ENCODE peak calls at places on chromosomes 13 and 19, in four cellular contexts. U, C, A and F are unnamed samples.
A peak's percentile ranks its signal among the peaks of the same experiment; 100 is the strongest.

GRCh38 chr19:29881386-29881785 is 60.7 kb upstream of the URI1 start:
- DNase-seq in U (peak; percentile 17), C (no peak), A (no peak), F (no peak)

GRCh38 chr13:22235285-22235949 is 564.5 kb downstream of the FGF9 start:
- DNase-seq in U (no peak), C (no peak), A (no peak), F (no peak)

GRCh38 chr13:19680751-19681150 is 47.3 kb downstream of the MPHOSPH8 start:
- DNase-seq in U (no peak), C (no peak), A (no peak), F (no peak)

GRCh38 chr13:46475586-46475991 is 77.4 kb upstream of the LRCH1 start:
- DNase-seq in U (no peak), C (no peak), A (no peak), F (no peak)

GRCh38 chr19:42850981-42851717 is 28.4 kb downstream of the PSG1 start:
- DNase-seq in U (peak; percentile 79), C (no peak), A (no peak), F (no peak)

GRCh38 chr19:58569191-58569942 is 3.8 kb downstream of the MZF1 start:
- DNase-seq in U (peak; percentile 50), C (peak; percentile 2), A (no peak), F (no peak)

GRCh38 chr19:1453525-1454371 is 3.8 kb downstream of the APC2 start:
- DNase-seq in U (no peak), C (no peak), A (no peak), F (no peak)

GRCh38 chr19:55913643-55914268 is 18.4 kb downstream of the NLRP13 start:
- DNase-seq in U (no peak), C (no peak), A (no peak), F (no peak)

GRCh38 chr19:1315470-1316166 is 29.9 kb downstream of the EFNA2 start:
- DNase-seq in U (no peak), C (peak; percentile 31), A (peak; percentile 46), F (peak; percentile 33)

DNA sequence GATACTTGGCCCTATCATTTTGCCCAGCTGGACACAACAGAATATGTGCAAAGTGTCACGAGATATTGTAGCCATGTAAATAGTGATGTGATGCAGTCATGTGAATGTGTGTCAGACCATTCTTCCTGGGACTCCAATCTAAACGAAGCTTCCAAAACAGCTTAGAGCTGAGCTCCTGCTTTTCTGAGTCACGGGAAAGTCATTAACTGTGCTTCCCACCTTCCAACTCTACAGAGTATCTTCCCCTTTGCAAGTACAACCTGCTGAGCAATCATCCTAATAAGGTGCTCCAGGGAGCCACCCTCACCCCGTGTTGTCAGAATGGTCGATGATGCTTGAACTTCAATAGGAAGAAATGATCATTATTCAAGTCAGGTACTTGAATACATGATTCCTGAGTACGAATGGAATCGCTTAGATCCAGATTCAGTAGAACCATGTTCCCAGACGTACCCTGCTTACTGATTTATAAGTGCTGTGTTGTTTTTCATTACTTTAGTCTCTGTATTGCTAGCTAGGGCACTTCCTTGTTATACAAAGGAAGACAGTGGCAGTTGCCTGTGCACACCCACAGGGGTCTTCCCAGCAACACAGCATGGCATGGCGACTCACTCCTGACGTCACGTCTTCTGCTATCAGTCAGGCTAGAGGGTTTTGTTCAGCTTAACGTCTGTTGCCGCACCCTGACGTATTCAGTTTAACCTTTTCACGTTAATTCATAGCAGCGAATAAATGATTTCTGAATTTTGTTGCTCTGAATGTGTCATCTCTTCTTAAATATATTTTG is 294.9 kb downstream of the MYO16 start:
- DNase-seq in U (no peak), C (no peak), A (no peak), F (no peak)
- TF ChIP-seq CTCF in U (no peak), C (no peak), A (no peak), F (no peak)

DNA sequence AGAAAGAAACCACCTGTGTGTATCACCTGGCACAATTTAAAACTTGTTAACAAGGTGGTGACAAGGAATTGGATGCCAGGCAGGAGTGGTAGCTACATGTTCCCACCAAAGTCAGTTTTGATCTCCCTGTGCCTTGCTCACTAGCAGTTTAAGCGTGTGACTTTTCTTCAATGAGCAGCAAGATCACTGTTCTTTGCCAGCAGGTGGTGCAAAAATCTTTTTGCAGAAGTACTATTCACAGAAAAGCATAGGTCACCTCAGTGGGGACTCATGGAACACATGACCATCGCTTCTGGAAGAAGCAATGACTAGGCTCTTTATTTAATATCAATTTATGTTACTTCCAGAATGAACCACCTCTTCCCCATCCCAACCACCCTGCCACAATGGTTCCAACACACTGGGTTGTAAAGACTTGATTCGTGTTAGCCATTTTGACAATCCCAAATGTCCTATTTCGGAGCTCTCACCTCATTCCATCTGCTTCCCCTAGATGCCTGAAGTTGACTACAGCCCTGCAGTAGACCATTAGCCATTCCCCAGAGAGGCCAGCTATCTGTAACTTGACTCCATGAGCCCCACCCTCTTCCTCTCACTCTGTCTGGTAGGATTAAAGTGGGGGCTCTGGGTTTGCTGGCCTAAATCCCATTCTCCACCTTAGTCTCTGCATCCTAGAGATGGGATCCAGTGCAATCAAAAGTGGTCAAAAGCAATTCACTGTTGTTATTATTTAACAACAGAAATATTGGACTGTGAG is 59.1 kb upstream of the TNFRSF19 start:
- DNase-seq in U (no peak), C (no peak), A (peak; percentile 9), F (no peak)
- TF ChIP-seq CTCF in U (no peak), C (no peak), A (no peak), F (peak; percentile 38)

GRCh38 chr19:38441660-38442348 is 8.3 kb downstream of the RYR1 start:
- DNase-seq in U (no peak), C (no peak), A (peak; percentile 33), F (no peak)
- TF ChIP-seq CTCF in U (no peak), C (no peak), A (no peak), F (peak; percentile 16)

DNA sequence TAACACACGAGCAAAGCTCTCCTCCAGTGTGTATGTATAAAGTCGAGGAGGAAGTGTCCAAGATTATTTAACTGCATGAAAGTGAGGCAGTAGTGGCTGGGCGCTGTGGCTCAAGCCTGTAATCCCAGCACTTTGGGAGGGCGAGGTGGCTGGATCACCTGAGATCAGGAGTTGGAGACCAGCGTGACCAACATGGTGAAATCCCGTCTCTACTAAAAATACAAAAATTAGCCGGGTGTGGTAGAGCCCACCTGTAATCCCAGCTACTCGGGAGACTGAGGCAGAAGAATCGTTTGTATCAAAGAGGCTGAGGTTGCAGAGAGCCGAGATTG is 1.2 kb upstream of the ZNF20 start:
- DNase-seq in U (no peak), C (no peak), A (no peak), F (no peak)
- TF ChIP-seq CTCF in U (no peak), C (peak; percentile 38), A (peak; percentile 47), F (no peak)

GRCh38 chr13:40153516-40153915 is 498.1 kb downstream of the COG6 start:
- DNase-seq in U (no peak), C (no peak), A (no peak), F (no peak)

GRCh38 chr13:40149611-40150283 is 494.3 kb downstream of the COG6 start:
- DNase-seq in U (peak; percentile 79), C (no peak), A (no peak), F (no peak)

GRCh38 chr13:40152904-40153303 is 497.4 kb downstream of the COG6 start:
- DNase-seq in U (no peak), C (no peak), A (no peak), F (no peak)

GRCh38 chr13:40155176-40155575 is 499.7 kb downstream of the COG6 start:
- DNase-seq in U (no peak), C (no peak), A (no peak), F (no peak)

GRCh38 chr13:40152145-40152544 is 496.7 kb downstream of the COG6 start:
- DNase-seq in U (no peak), C (no peak), A (no peak), F (no peak)
- TF ChIP-seq CTCF in U (no peak), C (no peak), A (no peak), F (no peak)

GRCh38 chr19:12035220-12036172 is at the start of gene ZNF433:
- DNase-seq in U (peak; percentile 96), C (peak; percentile 58), A (peak; percentile 3), F (peak; percentile 98)
- TF ChIP-seq CTCF in U (no peak), C (no peak), A (no peak), F (peak; percentile 10)

DNA sequence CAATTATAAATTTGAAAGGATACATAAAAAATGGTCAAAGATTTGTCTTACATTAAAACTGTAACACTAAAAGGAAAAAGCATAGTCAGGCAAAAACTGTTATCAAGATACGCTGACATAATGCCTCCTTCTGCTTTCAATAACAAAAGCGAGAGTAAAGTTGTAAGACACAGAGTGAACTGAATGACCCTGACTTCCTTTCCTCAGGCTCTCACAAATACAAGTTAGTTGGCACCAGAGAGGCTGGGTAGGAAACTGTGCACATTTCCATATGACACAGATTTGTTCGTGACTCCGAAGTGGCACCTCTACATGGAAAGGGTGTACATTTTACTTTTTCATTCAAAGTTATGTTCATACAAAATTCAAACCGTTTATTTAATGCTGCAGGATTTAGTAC is 15.4 kb downstream of the FGF14 start:
- DNase-seq in U (no peak), C (no peak), A (no peak), F (no peak)
- TF ChIP-seq CTCF in U (no peak), C (no peak), A (no peak), F (no peak)

DNA sequence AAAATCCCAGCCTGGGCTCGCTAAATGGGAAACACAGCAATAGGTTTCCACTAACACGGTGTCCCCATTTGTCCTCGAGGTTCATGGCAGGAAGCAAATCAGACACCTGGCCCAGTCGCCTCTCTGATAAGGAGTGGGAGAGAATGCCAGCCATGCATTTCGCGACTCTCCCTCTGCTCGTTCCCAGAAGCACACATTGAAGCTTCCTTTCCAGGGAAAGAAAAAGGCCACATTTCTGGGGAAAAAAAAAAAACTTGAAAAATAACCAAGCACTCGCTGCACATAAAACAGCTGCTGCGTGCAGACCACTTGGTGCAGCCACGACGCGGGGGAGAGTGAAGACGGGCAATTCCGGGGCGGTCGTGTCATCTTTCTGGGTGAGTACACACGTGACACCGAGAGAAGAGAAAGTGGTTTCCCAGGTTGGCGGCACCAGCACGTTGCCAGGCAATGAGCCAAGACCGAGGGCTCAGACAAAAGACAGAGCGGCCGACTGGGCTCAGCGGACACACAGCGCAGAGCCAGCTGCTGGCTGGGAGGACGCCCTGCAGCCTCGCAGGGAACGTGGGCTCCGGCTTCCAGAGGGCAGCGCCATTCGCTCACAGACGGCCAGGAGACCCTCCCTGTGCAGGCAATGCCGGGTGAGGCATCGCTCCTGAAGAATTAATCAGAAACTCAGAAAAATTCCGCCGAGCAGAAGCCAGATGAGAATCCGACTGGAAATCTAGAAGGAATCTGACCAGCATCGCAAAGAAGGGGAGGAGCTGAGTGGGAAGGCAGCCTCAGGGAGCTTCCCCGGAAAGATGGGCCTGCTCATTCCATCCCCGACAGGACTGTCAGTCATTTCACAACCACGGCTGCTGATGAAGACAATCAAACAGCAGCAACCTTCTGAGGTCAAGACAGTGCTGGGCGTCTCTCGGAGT is 83.2 kb upstream of the IRS2 start:
- DNase-seq in U (peak; percentile 93), C (peak; percentile 9), A (no peak), F (no peak)
- TF ChIP-seq CTCF in U (peak; percentile 40), C (no peak), A (no peak), F (no peak)

GRCh38 chr13:29105779-29106178 is 285.6 kb downstream of the MTUS2 start:
- DNase-seq in U (no peak), C (no peak), A (no peak), F (no peak)
- TF ChIP-seq CTCF in U (no peak), C (no peak), A (peak; percentile 37), F (peak; percentile 45)